ENCODE peak calls at places on chromosomes 2 and 18, in seven cellular contexts. D is brain microvascular endothelial cell, N is HFFc6, L is fibroblast of the aortic adventitia, T is endothelial cell, Y is WERI-Rb-1, G is cardiac fibroblast. O is an unnamed sample.

GRCh38 chr2:136025057-136025973 is 39.9 kb upstream of the DARS1 start:
- DNase-seq in L (peak; percentile 29), Y (peak; percentile 55), N (no peak), G (peak; percentile 69), T (peak; percentile 92), D (peak; percentile 46), O (peak; percentile 87)

GRCh38 chr18:5568416-5568815 is 24.6 kb upstream of the EPB41L3 start:
- DNase-seq in Y (no peak), T (no peak), G (no peak), D (no peak), L (no peak), N (no peak), O (no peak)

GRCh38 chr2:63841254-63842022 is at the start of gene UGP2:
- DNase-seq in N (peak; percentile 90), G (peak; percentile 98), T (peak; percentile 90), D (peak; percentile 90), Y (peak; percentile 96), L (peak; percentile 90), O (peak; percentile 84)

GRCh38 chr2:27000228-27000627 is 29.8 kb downstream of the MAPRE3 start:
- DNase-seq in Y (no peak), L (no peak), N (no peak), D (no peak), T (no peak), G (no peak), O (no peak)

GRCh38 chr2:157254041-157254440 is 3.5 kb upstream of the GALNT5 start:
- DNase-seq in G (no peak), T (no peak), Y (no peak), D (no peak), L (peak; percentile 23), N (no peak), O (no peak)

GRCh38 chr2:16665746-16666452 is at the start of gene CYRIA:
- DNase-seq in Y (peak; percentile 59), T (peak; percentile 42), L (no peak), D (no peak), G (peak; percentile 40), N (no peak), O (peak; percentile 81)

GRCh38 chr2:42770288-42771131 is 6.6 kb upstream of the OXER1 start:
- DNase-seq in N (peak; percentile 10), L (peak; percentile 49), D (peak; percentile 24), Y (peak; percentile 85), G (peak; percentile 54), T (peak; percentile 59), O (peak; percentile 42)

GRCh38 chr18:62897153-62897552 is 181.8 kb downstream of the PHLPP1 start:
- DNase-seq in D (peak; percentile 22), L (peak; percentile 40), T (no peak), Y (no peak), G (peak; percentile 20), N (peak; percentile 32), O (no peak)

GRCh38 chr2:11387100-11387390 is 42.6 kb upstream of the ROCK2 start:
- DNase-seq in T (no peak), L (no peak), G (no peak), Y (no peak), N (peak; percentile 28), D (no peak), O (no peak)

GRCh38 chr18:9916067-9916684 is 2.4 kb downstream of the VAPA start:
- DNase-seq in L (peak; percentile 39), G (peak; percentile 57), T (no peak), Y (no peak), D (no peak), N (peak; percentile 29), O (no peak)

GRCh38 chr2:217919204-217919603 is 83.6 kb downstream of the TNS1 start:
- DNase-seq in N (no peak), G (no peak), L (no peak), Y (no peak), T (no peak), D (no peak), O (no peak)

GRCh38 chr2:181915096-181915495 is 23.6 kb downstream of the ITPRID2 start:
- DNase-seq in D (no peak), L (no peak), Y (no peak), G (no peak), N (no peak), T (no peak), O (no peak)

GRCh38 chr2:218711550-218711929 is 905 bp downstream of the TTLL4 start:
- DNase-seq in D (no peak), Y (no peak), N (no peak), L (peak; percentile 32), G (peak; percentile 35), T (no peak), O (no peak)

GRCh38 chr2:127656569-127657231 is 10.7 kb downstream of the GPR17 start:
- DNase-seq in Y (no peak), N (no peak), G (no peak), D (no peak), L (no peak), T (no peak), O (no peak)

GRCh38 chr18:51890762-51891161 is 449.2 kb upstream of the DCC start:
- DNase-seq in N (no peak), Y (no peak), D (no peak), G (no peak), T (no peak), L (no peak), O (no peak)

GRCh38 chr2:127537142-127537541 is 1.7 kb downstream of the MYO7B start:
- DNase-seq in G (no peak), Y (no peak), N (no peak), D (no peak), T (no peak), L (no peak), O (no peak)

GRCh38 chr18:38353149-38353548 is 787.6 kb upstream of the CELF4 start:
- DNase-seq in L (no peak), G (no peak), T (no peak), Y (no peak), N (no peak), D (no peak), O (no peak)

GRCh38 chr2:61419570-61419969 is 51.3 kb downstream of the USP34 start:
- DNase-seq in Y (no peak), G (no peak), N (no peak), D (no peak), L (no peak), T (no peak), O (no peak)

GRCh38 chr18:8615397-8616025 is 6.3 kb downstream of the RAB12 start:
- DNase-seq in G (peak; percentile 87), Y (no peak), T (no peak), D (peak; percentile 88), N (peak; percentile 89), L (peak; percentile 96), O (no peak)

GRCh38 chr18:36889316-36889715 is 60.4 kb downstream of the KIAA1328 start:
- DNase-seq in L (peak; percentile 27), G (no peak), N (no peak), D (peak; percentile 14), Y (no peak), T (no peak), O (no peak)

GRCh38 chr2:167253025-167253424 is 364.7 kb downstream of the XIRP2 start:
- DNase-seq in G (no peak), T (no peak), N (no peak), D (peak; percentile 43), L (no peak), Y (no peak), O (no peak)

GRCh38 chr18:9575558-9575957 is 38.8 kb downstream of the PPP4R1 start:
- DNase-seq in G (peak; percentile 98), T (peak; percentile 67), D (peak; percentile 95), Y (peak; percentile 48), L (peak; percentile 98), N (peak; percentile 86), O (peak; percentile 61)

GRCh38 chr2:137724879-137725278 is 239.4 kb upstream of the HNMT start:
- DNase-seq in D (no peak), N (no peak), Y (no peak), G (no peak), T (no peak), L (no peak), O (no peak)

GRCh38 chr2:205556841-205557539 is 125.3 kb upstream of the NRP2 start:
- DNase-seq in L (no peak), D (no peak), G (no peak), N (no peak), T (no peak), Y (no peak), O (peak; percentile 12)

GRCh38 chr2:62760555-62760954 is 55.0 kb downstream of the EHBP1 start:
- DNase-seq in T (no peak), Y (no peak), G (peak; percentile 46), D (peak; percentile 79), L (peak; percentile 77), N (peak; percentile 63), O (no peak)

DNA sequence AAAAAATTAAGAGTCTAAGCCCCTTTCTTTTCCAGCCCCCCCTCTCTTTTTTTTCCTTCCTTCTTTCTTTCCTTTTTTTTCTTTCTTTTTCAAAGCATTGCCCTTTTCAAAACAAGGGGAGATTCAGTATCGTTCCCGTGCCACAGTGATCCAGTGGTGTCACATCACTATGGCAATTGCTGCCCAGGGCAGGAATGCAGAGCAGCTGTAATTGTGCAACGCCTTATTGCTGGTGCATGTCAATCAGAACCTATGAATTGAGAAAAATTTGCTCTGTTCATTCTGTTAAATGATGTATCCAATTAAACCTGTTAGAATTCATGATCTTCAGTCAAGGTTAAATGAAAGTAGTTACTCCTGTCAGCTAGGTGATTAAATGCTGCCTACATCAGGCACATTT is 104.7 kb downstream of the CDCA7 start:
- DNase-seq in L (no peak), N (no peak), G (no peak), Y (no peak), D (no peak), T (no peak), O (no peak)
- TF ChIP-seq CTCF in L (no peak), N (no peak), G (no peak), Y (no peak), D (no peak), T (no peak), O (no peak)

GRCh38 chr18:31511098-31511497 is 13.1 kb downstream of the DSG2 start:
- DNase-seq in T (no peak), N (no peak), G (peak; percentile 7), L (no peak), Y (no peak), D (no peak), O (no peak)
- TF ChIP-seq CTCF in T (peak; percentile 27), N (no peak), G (no peak), L (no peak), Y (no peak), D (peak; percentile 34), O (no peak)

GRCh38 chr2:31136000-31136399 is 2.2 kb downstream of the GALNT14 start:
- DNase-seq in N (no peak), G (no peak), D (no peak), L (no peak), Y (no peak), T (no peak), O (no peak)
- TF ChIP-seq CTCF in N (no peak), G (no peak), D (no peak), L (no peak), Y (no peak), T (no peak), O (no peak)

GRCh38 chr2:231189171-231189530 is 9.3 kb upstream of the ARMC9 start:
- DNase-seq in N (no peak), L (no peak), T (no peak), D (no peak), G (no peak), Y (no peak), O (no peak)

GRCh38 chr2:231188506-231189170 is 9.8 kb upstream of the ARMC9 start:
- DNase-seq in G (no peak), D (no peak), Y (no peak), T (no peak), L (no peak), N (no peak), O (no peak)

GRCh38 chr2:231189571-231190495 is 8.6 kb upstream of the ARMC9 start:
- DNase-seq in L (peak; percentile 84), G (peak; percentile 73), N (no peak), Y (no peak), D (peak; percentile 24), T (no peak), O (no peak)

GRCh38 chr2:231191896-231192872 is 6.2 kb upstream of the ARMC9 start:
- DNase-seq in Y (peak; percentile 87), G (peak; percentile 94), N (peak; percentile 77), T (peak; percentile 71), L (peak; percentile 98), D (peak; percentile 82), O (peak; percentile 71)

GRCh38 chr2:231190531-231191197 is 7.8 kb upstream of the ARMC9 start:
- DNase-seq in D (peak; percentile 28), G (peak; percentile 71), Y (no peak), L (peak; percentile 71), T (peak; percentile 31), N (no peak), O (peak; percentile 30)
- TF ChIP-seq CTCF in D (peak; percentile 40), G (no peak), Y (no peak), L (peak; percentile 35), T (no peak), N (no peak), O (no peak)